ENCODE peak calls at places on chromosomes 6 and 20, in four cellular contexts. H is esophagus squamous epithelium, Z is sigmoid colon, E is ovary. B is an unnamed sample.

GRCh38 chr6:79436232-79436631 is 101.0 kb downstream of the LCA5 start:
- DNase-seq in Z (no peak), H (no peak), E (no peak), B (no peak)

GRCh38 chr6:109165392-109165964 is 70.2 kb downstream of the CEP57L1 start:
- DNase-seq in H (no peak), Z (peak), E (peak), B (no peak)

GRCh38 chr6:12001004-12001705 is 11.0 kb upstream of the HIVEP1 start:
- DNase-seq in H (no peak), Z (peak), E (peak), B (no peak)

GRCh38 chr6:12403201-12403826 is 113.2 kb downstream of the EDN1 start:
- DNase-seq in E (no peak), H (no peak), Z (no peak), B (peak)

GRCh38 chr6:80316655-80317332 is 210.3 kb downstream of the BCKDHB start:
- DNase-seq in E (no peak), H (no peak), Z (no peak), B (no peak)

GRCh38 chr6:107491059-107491609 is 1.2 kb downstream of the SOBP start:
- DNase-seq in E (peak), Z (peak), H (no peak), B (no peak)

GRCh38 chr20:51345601-51346101 is 196.9 kb downstream of the NFATC2 start:
- DNase-seq in E (no peak), H (no peak), Z (peak), B (peak)

GRCh38 chr20:49913399-49914047 is 1.8 kb downstream of the SPATA2 start:
- DNase-seq in H (no peak), E (no peak), Z (no peak), B (no peak)

GRCh38 chr6:27141472-27142015 is 106.0 kb upstream of the PRSS16 start:
- DNase-seq in Z (no peak), H (no peak), E (no peak), B (no peak)

GRCh38 chr6:27141013-27141412 is 106.5 kb upstream of the PRSS16 start:
- DNase-seq in E (no peak), H (no peak), Z (no peak), B (no peak)

GRCh38 chr6:27138398-27138797 is 109.1 kb upstream of the PRSS16 start:
- DNase-seq in Z (no peak), H (no peak), E (no peak), B (no peak)

GRCh38 chr6:27138837-27139752 is 108.4 kb upstream of the PRSS16 start:
- DNase-seq in Z (peak), E (peak), H (no peak), B (no peak)

GRCh38 chr6:27139753-27140522 is 107.6 kb upstream of the PRSS16 start:
- DNase-seq in H (no peak), E (no peak), Z (no peak), B (no peak)
- TF ChIP-seq POLR2A in H (no peak), E (no peak), Z (no peak), B (no peak)

GRCh38 chr20:45899041-45899835 is 8.1 kb downstream of the CTSA start:
- DNase-seq in E (no peak), H (no peak), Z (no peak), B (no peak)
- TF ChIP-seq POLR2A in E (no peak), H (no peak), Z (no peak), B (no peak)

DNA sequence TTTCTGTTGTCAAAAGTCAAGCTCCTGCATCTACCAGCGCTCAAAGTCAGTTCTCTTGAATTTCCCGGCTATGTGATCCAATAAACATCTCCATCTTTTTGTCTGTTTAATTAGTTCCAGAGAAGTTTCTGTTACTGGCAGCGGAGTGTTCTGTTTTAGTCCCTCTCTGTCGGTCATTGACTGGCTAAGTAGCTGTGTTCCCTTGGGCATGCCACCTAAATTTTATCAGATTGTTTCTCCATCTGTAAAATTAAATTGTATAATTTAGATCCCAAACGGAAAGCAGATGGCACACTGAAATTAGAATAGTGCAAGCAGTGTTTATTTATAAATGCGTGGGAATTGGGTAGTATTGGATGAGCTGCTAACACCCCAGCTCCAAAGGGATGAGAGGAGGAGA is 29.7 kb upstream of the PRL start:
- DNase-seq in Z (no peak), H (no peak), E (no peak), B (no peak)
- TF ChIP-seq POLR2A in Z (no peak), H (no peak), E (no peak), B (no peak)

DNA sequence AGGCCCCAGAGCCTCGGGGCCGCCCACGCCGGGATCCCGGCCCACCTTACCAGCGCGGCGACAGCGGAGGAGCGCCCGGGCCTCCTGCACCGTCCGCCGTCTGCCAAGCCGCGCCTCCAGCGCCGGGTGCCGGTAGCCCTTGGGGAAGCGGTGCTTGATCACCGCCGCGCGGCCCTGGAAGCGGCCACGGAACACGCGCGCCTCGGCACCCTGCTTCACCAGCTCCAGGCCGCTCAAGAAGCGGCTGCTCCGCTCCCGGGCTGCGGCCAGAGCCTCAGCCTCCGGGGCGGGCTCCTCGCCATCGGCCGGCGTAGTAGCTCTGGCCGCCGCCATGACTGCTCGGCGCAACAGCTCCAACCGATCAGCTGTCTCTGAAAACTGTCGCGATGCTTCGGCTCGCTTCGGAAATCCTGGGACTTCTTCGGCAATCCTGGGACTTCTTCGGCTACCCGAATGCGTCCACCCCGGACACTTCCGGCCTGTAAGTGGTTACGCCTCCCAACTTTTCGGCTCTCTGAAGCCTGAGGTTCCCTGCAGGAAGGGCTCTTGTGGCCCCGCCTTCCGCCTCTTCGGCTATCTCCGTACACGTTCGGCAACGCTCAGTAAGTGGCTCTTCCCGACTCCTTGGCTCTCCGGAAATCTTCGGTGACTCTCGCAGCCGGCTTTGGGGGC is at the start of gene TP53RK:
- DNase-seq in Z (peak), E (peak), H (peak), B (peak)
- TF ChIP-seq POLR2A in Z (peak), E (peak), H (peak), B (peak)

GRCh38 chr6:56954389-56955170 is at the start of gene BEND6:
- DNase-seq in E (peak), H (no peak), Z (peak), B (peak)
- TF ChIP-seq POLR2A in E (no peak), H (peak), Z (no peak), B (peak)

DNA sequence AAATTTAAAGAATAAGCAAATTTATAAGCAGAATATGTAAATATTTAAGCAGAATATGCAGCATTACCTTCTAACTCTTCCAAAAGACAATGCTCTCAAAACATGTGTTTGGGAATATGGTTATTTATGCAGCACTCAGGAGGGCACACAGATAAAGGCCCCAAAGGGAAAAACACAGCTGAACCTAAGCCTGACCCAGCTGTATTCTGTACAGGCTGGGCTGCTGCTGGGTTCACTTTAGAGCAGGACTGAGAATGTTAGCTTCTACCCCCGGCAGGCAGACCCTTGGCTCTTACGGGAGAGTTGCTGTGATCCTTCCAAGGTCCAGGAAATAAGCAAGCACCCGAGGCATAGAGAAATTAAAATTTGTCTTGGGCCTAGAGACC is 37.3 kb downstream of the ABHD12 start:
- DNase-seq in Z (no peak), E (no peak), H (no peak), B (no peak)
- TF ChIP-seq POLR2A in Z (no peak), E (no peak), H (no peak), B (no peak)

B was measured in H54.